ENCODE peak calls at places on chromosomes 12 and 14, in seven cellular contexts. L, F, A, P, R, C and V are unnamed samples.

GRCh38 chr12:125533434-125534029 is 468.3 kb downstream of the AACS start:
- DNase-seq in F (peak; percentile 5), C (peak; percentile 21), R (no peak), A (no peak), P (peak; percentile 70), L (peak; percentile 56), V (peak; percentile 48)

GRCh38 chr12:46071769-46072624 is 81.6 kb upstream of the SCAF11 start:
- DNase-seq in C (peak; percentile 61), R (peak; percentile 30), A (peak; percentile 61), P (peak; percentile 47), F (peak; percentile 35), L (peak; percentile 71), V (peak; percentile 42)

GRCh38 chr12:75751769-75752471 is 240.5 kb upstream of the KRR1 start:
- DNase-seq in C (no peak), A (no peak), P (no peak), R (no peak), F (no peak), L (no peak), V (no peak)

GRCh38 chr12:105911966-105912365 is 226.8 kb downstream of the NUAK1 start:
- DNase-seq in L (no peak), A (no peak), C (no peak), P (no peak), F (no peak), R (no peak), V (no peak)

GRCh38 chr12:28535216-28535615 is 345.0 kb downstream of the CCDC91 start:
- DNase-seq in R (no peak), P (no peak), C (no peak), A (no peak), F (no peak), L (no peak), V (no peak)

GRCh38 chr12:74985293-74985985 is 224.2 kb downstream of the KCNC2 start:
- DNase-seq in L (no peak), C (no peak), F (no peak), R (no peak), A (no peak), P (no peak), V (no peak)

GRCh38 chr12:34404377-34405285 is 382.3 kb downstream of the ALG10 start:
- DNase-seq in R (peak; percentile 8), L (peak; percentile 1), C (no peak), F (no peak), P (no peak), A (peak; percentile 26), V (no peak)

GRCh38 chr12:1503281-1503711 is 91.1 kb downstream of the FBXL14 start:
- DNase-seq in R (no peak), L (no peak), C (no peak), F (no peak), P (no peak), A (no peak), V (no peak)

GRCh38 chr14:103735815-103736545 is 20.4 kb downstream of the ZFYVE21 start:
- DNase-seq in R (peak; percentile 79), F (no peak), P (no peak), C (no peak), A (no peak), L (peak; percentile 67), V (no peak)

GRCh38 chr12:68981536-68981935 is 48.6 kb upstream of the CPM start:
- DNase-seq in A (no peak), P (no peak), L (no peak), F (no peak), C (no peak), R (no peak), V (no peak)

GRCh38 chr12:68276400-68276930 is 23.1 kb upstream of the IL22 start:
- DNase-seq in R (no peak), F (no peak), P (no peak), L (no peak), C (no peak), A (no peak), V (no peak)

GRCh38 chr14:34718750-34719304 is 4.4 kb upstream of the CFL2 start:
- DNase-seq in P (no peak), A (no peak), F (no peak), C (no peak), L (no peak), R (no peak), V (no peak)

GRCh38 chr12:5076761-5077160 is 33.1 kb downstream of the KCNA5 start:
- DNase-seq in C (no peak), R (peak; percentile 57), L (no peak), A (peak; percentile 66), F (no peak), P (no peak), V (no peak)

GRCh38 chr14:37172024-37172869 is at the start of gene SLC25A21:
- DNase-seq in R (peak; percentile 51), L (peak; percentile 37), F (peak; percentile 45), C (peak; percentile 81), A (peak; percentile 74), P (peak; percentile 83), V (peak; percentile 90)

GRCh38 chr12:120719496-120720233 is 6.0 kb upstream of the ACADS start:
- DNase-seq in F (no peak), C (no peak), A (no peak), L (no peak), P (no peak), R (no peak), V (no peak)

GRCh38 chr12:113058553-113058952 is 2.0 kb downstream of the DTX1 start:
- DNase-seq in P (no peak), R (no peak), L (no peak), A (no peak), F (no peak), C (no peak), V (no peak)

GRCh38 chr12:56221233-56221756 is 427 bp downstream of the RNF41 start:
- DNase-seq in A (peak; percentile 82), F (peak; percentile 68), P (peak; percentile 28), C (no peak), L (no peak), R (peak; percentile 65), V (no peak)